ENCODE peak calls at places on chromosomes 6 and 20, in six cellular contexts. One of them, this sample, is unnamed.

GRCh38 chr20:56929606-56930005 is 300.5 kb downstream of the TFAP2C start:
- DNase-seq in coronary artery: no peak
- DNase-seq in fibroblast of lung: no peak
- DNase-seq in mammary epithelial cell: no peak
- DNase-seq in bronchial epithelial cell: no peak
- DNase-seq in choroid plexus epithelial cell: no peak
- DNase-seq in this sample: no peak

GRCh38 chr6:118598324-118598723 is 50.2 kb downstream of the PLN start:
- DNase-seq in coronary artery: no peak
- DNase-seq in fibroblast of lung: no peak
- DNase-seq in mammary epithelial cell: no peak
- DNase-seq in bronchial epithelial cell: no peak
- DNase-seq in choroid plexus epithelial cell: no peak
- DNase-seq in this sample: no peak

GRCh38 chr6:387293-387694 is 4.3 kb upstream of the IRF4 start:
- DNase-seq in coronary artery: peak; percentile 22
- DNase-seq in fibroblast of lung: peak; percentile 68
- DNase-seq in mammary epithelial cell: peak; percentile 26
- DNase-seq in bronchial epithelial cell: no peak
- DNase-seq in choroid plexus epithelial cell: no peak
- DNase-seq in this sample: peak; percentile 22

GRCh38 chr6:131819507-131820228 is 11.8 kb downstream of the ENPP1 start:
- DNase-seq in coronary artery: no peak
- DNase-seq in fibroblast of lung: peak; percentile 88
- DNase-seq in mammary epithelial cell: peak; percentile 11
- DNase-seq in bronchial epithelial cell: peak; percentile 28
- DNase-seq in choroid plexus epithelial cell: peak; percentile 87
- DNase-seq in this sample: peak; percentile 51

GRCh38 chr6:28408076-28408802 is 8.7 kb upstream of the ZSCAN12 start:
- DNase-seq in coronary artery: no peak
- DNase-seq in fibroblast of lung: no peak
- DNase-seq in mammary epithelial cell: peak; percentile 27
- DNase-seq in bronchial epithelial cell: peak; percentile 51
- DNase-seq in choroid plexus epithelial cell: peak; percentile 23
- DNase-seq in this sample: peak; percentile 70

GRCh38 chr20:53707341-53708102 is 113.9 kb upstream of the ZNF217 start:
- DNase-seq in coronary artery: no peak
- DNase-seq in fibroblast of lung: peak; percentile 23
- DNase-seq in mammary epithelial cell: no peak
- DNase-seq in bronchial epithelial cell: no peak
- DNase-seq in choroid plexus epithelial cell: peak; percentile 42
- DNase-seq in this sample: no peak

GRCh38 chr6:53179961-53180651 is 31.5 kb upstream of the GCM1 start:
- DNase-seq in coronary artery: no peak
- DNase-seq in fibroblast of lung: peak; percentile 56
- DNase-seq in mammary epithelial cell: peak; percentile 7
- DNase-seq in bronchial epithelial cell: peak; percentile 92
- DNase-seq in choroid plexus epithelial cell: peak; percentile 94
- DNase-seq in this sample: peak; percentile 80

GRCh38 chr6:125859691-125860210 is 69.0 kb downstream of the NCOA7 start:
- DNase-seq in coronary artery: no peak
- DNase-seq in fibroblast of lung: no peak
- DNase-seq in mammary epithelial cell: no peak
- DNase-seq in bronchial epithelial cell: peak; percentile 8
- DNase-seq in choroid plexus epithelial cell: peak; percentile 43
- DNase-seq in this sample: peak; percentile 14

GRCh38 chr20:1844723-1845523 is 50.3 kb upstream of the SIRPA start:
- DNase-seq in coronary artery: no peak
- DNase-seq in fibroblast of lung: peak; percentile 85
- DNase-seq in mammary epithelial cell: no peak
- DNase-seq in bronchial epithelial cell: no peak
- DNase-seq in choroid plexus epithelial cell: peak; percentile 80
- DNase-seq in this sample: no peak

GRCh38 chr6:44704240-44705150 is 317.0 kb downstream of the CDC5L start:
- DNase-seq in coronary artery: peak; percentile 33
- DNase-seq in fibroblast of lung: no peak
- DNase-seq in mammary epithelial cell: no peak
- DNase-seq in bronchial epithelial cell: no peak
- DNase-seq in choroid plexus epithelial cell: no peak
- DNase-seq in this sample: no peak

GRCh38 chr6:141169419-141169818 is 963.3 kb upstream of the GJE1 start:
- DNase-seq in coronary artery: no peak
- DNase-seq in fibroblast of lung: peak; percentile 47
- DNase-seq in mammary epithelial cell: no peak
- DNase-seq in bronchial epithelial cell: no peak
- DNase-seq in choroid plexus epithelial cell: peak; percentile 97
- DNase-seq in this sample: no peak

GRCh38 chr6:9138856-9139426 is 703.6 kb upstream of the SLC35B3 start:
- DNase-seq in coronary artery: no peak
- DNase-seq in fibroblast of lung: peak; percentile 65
- DNase-seq in mammary epithelial cell: no peak
- DNase-seq in bronchial epithelial cell: no peak
- DNase-seq in choroid plexus epithelial cell: no peak
- DNase-seq in this sample: no peak

GRCh38 chr6:130995783-130996447 is 67.1 kb downstream of the EPB41L2 start:
- DNase-seq in coronary artery: no peak
- DNase-seq in fibroblast of lung: no peak
- DNase-seq in mammary epithelial cell: no peak
- DNase-seq in bronchial epithelial cell: peak; percentile 27
- DNase-seq in choroid plexus epithelial cell: no peak
- DNase-seq in this sample: no peak

GRCh38 chr6:87656857-87657256 is 45.2 kb downstream of the AKIRIN2 start:
- DNase-seq in coronary artery: no peak
- DNase-seq in fibroblast of lung: no peak
- DNase-seq in mammary epithelial cell: no peak
- DNase-seq in bronchial epithelial cell: no peak
- DNase-seq in choroid plexus epithelial cell: peak; percentile 45
- DNase-seq in this sample: no peak

GRCh38 chr6:95596021-95596420 is 18.7 kb downstream of the MANEA start:
- DNase-seq in coronary artery: no peak
- DNase-seq in fibroblast of lung: no peak
- DNase-seq in mammary epithelial cell: peak; percentile 61
- DNase-seq in bronchial epithelial cell: peak; percentile 88
- DNase-seq in choroid plexus epithelial cell: no peak
- DNase-seq in this sample: peak; percentile 91

GRCh38 chr6:34145161-34146020 is 496 bp downstream of the GRM4 start:
- DNase-seq in coronary artery: no peak
- DNase-seq in fibroblast of lung: peak; percentile 33
- DNase-seq in mammary epithelial cell: peak; percentile 61
- DNase-seq in bronchial epithelial cell: peak; percentile 22
- DNase-seq in choroid plexus epithelial cell: peak; percentile 65
- DNase-seq in this sample: peak; percentile 63

GRCh38 chr20:31698803-31699718 is 23.6 kb downstream of the BCL2L1 start:
- DNase-seq in coronary artery: no peak
- DNase-seq in fibroblast of lung: peak; percentile 95
- DNase-seq in mammary epithelial cell: peak; percentile 98
- DNase-seq in bronchial epithelial cell: peak; percentile 100
- DNase-seq in choroid plexus epithelial cell: peak; percentile 98
- DNase-seq in this sample: peak; percentile 99

GRCh38 chr6:126603410-126603809 is 263.5 kb downstream of the CENPW start:
- DNase-seq in coronary artery: no peak
- DNase-seq in fibroblast of lung: no peak
- DNase-seq in mammary epithelial cell: no peak
- DNase-seq in bronchial epithelial cell: no peak
- DNase-seq in choroid plexus epithelial cell: no peak
- DNase-seq in this sample: no peak

GRCh38 chr6:2917065-2917464 is 14.0 kb upstream of the SERPINB9 start:
- DNase-seq in coronary artery: no peak
- DNase-seq in fibroblast of lung: no peak
- DNase-seq in mammary epithelial cell: no peak
- DNase-seq in bronchial epithelial cell: peak; percentile 12
- DNase-seq in choroid plexus epithelial cell: no peak
- DNase-seq in this sample: no peak

GRCh38 chr6:61886608-61887259 is 399.3 kb downstream of the KHDRBS2 start:
- DNase-seq in coronary artery: no peak
- DNase-seq in fibroblast of lung: no peak
- DNase-seq in mammary epithelial cell: no peak
- DNase-seq in bronchial epithelial cell: peak; percentile 0
- DNase-seq in choroid plexus epithelial cell: no peak
- DNase-seq in this sample: peak; percentile 1

GRCh38 chr6:125577263-125577662 is 172.2 kb upstream of the HEY2 start:
- DNase-seq in coronary artery: no peak
- DNase-seq in fibroblast of lung: no peak
- DNase-seq in mammary epithelial cell: no peak
- DNase-seq in bronchial epithelial cell: no peak
- DNase-seq in choroid plexus epithelial cell: no peak
- DNase-seq in this sample: no peak

GRCh38 chr20:20060234-20060998 is 8.1 kb downstream of the CFAP61 start:
- DNase-seq in coronary artery: no peak
- DNase-seq in fibroblast of lung: no peak
- DNase-seq in mammary epithelial cell: no peak
- DNase-seq in bronchial epithelial cell: no peak
- DNase-seq in choroid plexus epithelial cell: no peak
- DNase-seq in this sample: no peak

GRCh38 chr20:20603339-20603990 is 109.0 kb downstream of the RALGAPA2 start:
- DNase-seq in coronary artery: no peak
- DNase-seq in fibroblast of lung: no peak
- DNase-seq in mammary epithelial cell: peak; percentile 97
- DNase-seq in bronchial epithelial cell: peak; percentile 100
- DNase-seq in choroid plexus epithelial cell: no peak
- DNase-seq in this sample: peak; percentile 99

GRCh38 chr6:74070091-74070490 is 374.1 kb downstream of the CD109 start:
- DNase-seq in coronary artery: no peak
- DNase-seq in fibroblast of lung: no peak
- DNase-seq in mammary epithelial cell: no peak
- DNase-seq in bronchial epithelial cell: no peak
- DNase-seq in choroid plexus epithelial cell: no peak
- DNase-seq in this sample: no peak

GRCh38 chr6:169171951-169172350 is 81.7 kb downstream of the THBS2 start:
- DNase-seq in coronary artery: peak; percentile 68
- DNase-seq in fibroblast of lung: peak; percentile 52
- DNase-seq in mammary epithelial cell: peak; percentile 32
- DNase-seq in bronchial epithelial cell: no peak
- DNase-seq in choroid plexus epithelial cell: peak; percentile 37
- DNase-seq in this sample: peak; percentile 19
- H3K4me3 ChIP-seq in coronary artery: no peak overlapping the region
- H3K4me3 ChIP-seq in fibroblast of lung: no peak overlapping the region
- H3K4me3 ChIP-seq in mammary epithelial cell: no peak overlapping the region
- H3K4me3 ChIP-seq in bronchial epithelial cell: no peak overlapping the region
- H3K4me3 ChIP-seq in choroid plexus epithelial cell: no peak overlapping the region
- H3K4me3 ChIP-seq in this sample: no peak overlapping the region

DNA sequence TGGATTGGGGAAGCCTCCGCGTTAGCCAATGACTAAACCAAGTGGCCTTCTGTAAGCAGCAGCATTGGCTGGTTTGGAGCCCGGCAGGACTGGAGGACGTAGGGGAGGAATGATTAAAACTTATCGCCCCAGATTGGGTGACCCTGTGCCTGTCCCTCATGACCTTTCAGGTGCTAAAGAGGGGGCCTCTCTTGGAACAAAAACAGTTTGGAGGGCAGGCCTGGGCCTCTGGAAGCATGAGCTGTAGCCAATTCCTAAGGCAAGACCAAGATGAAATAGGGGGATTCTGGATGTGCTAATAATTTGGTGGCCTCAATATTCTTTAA is 1.4 kb downstream of the GMPR start:
- DNase-seq in coronary artery: no peak
- DNase-seq in fibroblast of lung: peak; percentile 48
- DNase-seq in mammary epithelial cell: no peak
- DNase-seq in bronchial epithelial cell: no peak
- DNase-seq in choroid plexus epithelial cell: no peak
- DNase-seq in this sample: peak; percentile 18
- H3K4me3 ChIP-seq in coronary artery: peak overlapping the region; percentile 88
- H3K4me3 ChIP-seq in fibroblast of lung: peak overlapping the region; percentile 89
- H3K4me3 ChIP-seq in mammary epithelial cell: no peak overlapping the region
- H3K4me3 ChIP-seq in bronchial epithelial cell: no peak overlapping the region
- H3K4me3 ChIP-seq in choroid plexus epithelial cell: no peak overlapping the region
- H3K4me3 ChIP-seq in this sample: no peak overlapping the region

DNA sequence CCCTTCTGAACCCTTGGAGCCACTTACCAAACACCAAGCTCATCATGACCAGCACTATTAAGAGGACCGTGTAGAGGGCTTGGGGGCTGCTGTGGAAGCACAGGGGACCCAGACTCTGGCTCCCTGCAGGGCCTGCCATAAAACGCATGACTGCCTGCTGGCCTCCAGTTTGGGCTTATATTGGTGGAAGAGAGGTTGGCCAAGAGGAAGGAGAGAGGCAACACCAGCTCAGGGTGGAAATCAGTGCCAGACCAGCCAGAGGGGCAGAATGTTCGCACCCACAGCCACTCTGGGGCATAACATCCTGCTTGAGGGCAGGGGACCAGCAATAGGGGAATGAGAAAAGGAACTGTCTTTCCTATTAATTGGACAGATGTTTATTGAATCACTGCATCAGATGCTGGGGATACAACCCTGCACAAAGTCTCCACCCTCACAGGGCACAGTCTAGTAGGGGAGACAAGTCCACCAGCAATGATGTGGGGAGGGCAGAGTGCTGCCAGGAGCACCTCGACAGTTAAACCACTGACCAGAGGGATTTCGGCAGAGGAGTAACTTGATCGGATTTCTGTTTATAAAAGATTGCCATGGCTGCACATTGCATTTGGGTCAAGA is 534 bp downstream of the LY6G5C start:
- DNase-seq in coronary artery: no peak
- DNase-seq in fibroblast of lung: no peak
- DNase-seq in mammary epithelial cell: no peak
- DNase-seq in bronchial epithelial cell: no peak
- DNase-seq in choroid plexus epithelial cell: no peak
- DNase-seq in this sample: no peak
- H3K4me3 ChIP-seq in coronary artery: peak overlapping the region; percentile 63
- H3K4me3 ChIP-seq in fibroblast of lung: no peak overlapping the region
- H3K4me3 ChIP-seq in mammary epithelial cell: no peak overlapping the region
- H3K4me3 ChIP-seq in bronchial epithelial cell: no peak overlapping the region
- H3K4me3 ChIP-seq in choroid plexus epithelial cell: peak overlapping the region; percentile 61
- H3K4me3 ChIP-seq in this sample: no peak overlapping the region

DNA sequence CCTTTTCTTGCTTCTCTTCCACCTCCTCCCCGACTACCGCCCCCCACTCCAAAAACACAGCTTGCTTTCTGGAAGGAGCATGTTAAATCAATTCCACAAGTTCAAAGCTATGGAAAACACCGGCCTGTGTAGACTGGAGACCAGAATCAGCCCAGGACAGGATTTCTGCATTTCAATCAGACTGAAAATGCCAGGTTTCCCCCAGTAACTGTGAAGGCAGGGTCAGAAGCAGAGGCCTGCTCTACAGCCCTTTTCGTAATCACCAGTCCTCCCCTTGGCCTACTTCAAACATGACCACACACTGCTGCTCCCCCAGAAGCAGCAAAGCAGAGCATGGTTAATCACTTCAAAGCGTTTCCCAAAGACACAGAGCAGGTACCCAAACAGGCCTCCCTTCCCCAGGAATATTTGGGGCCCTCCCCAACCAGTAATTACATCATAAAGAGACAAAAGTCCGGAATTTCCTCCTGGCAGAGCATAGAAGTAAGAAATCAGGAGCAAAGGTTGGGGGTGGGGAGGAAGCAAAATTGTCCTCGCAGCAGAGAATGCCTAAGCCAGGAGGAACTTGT is 38.4 kb downstream of the ZMYND8 start:
- DNase-seq in coronary artery: no peak
- DNase-seq in fibroblast of lung: peak; percentile 71
- DNase-seq in mammary epithelial cell: peak; percentile 74
- DNase-seq in bronchial epithelial cell: peak; percentile 77
- DNase-seq in choroid plexus epithelial cell: peak; percentile 79
- DNase-seq in this sample: peak; percentile 70
- H3K4me3 ChIP-seq in coronary artery: peak overlapping the region; percentile 58
- H3K4me3 ChIP-seq in fibroblast of lung: no peak overlapping the region
- H3K4me3 ChIP-seq in mammary epithelial cell: peak overlapping the region; percentile 0
- H3K4me3 ChIP-seq in bronchial epithelial cell: peak overlapping the region; percentile 23
- H3K4me3 ChIP-seq in choroid plexus epithelial cell: no peak overlapping the region
- H3K4me3 ChIP-seq in this sample: peak overlapping the region; percentile 36